ENCODE peak calls at places on chromosomes 3 and 15, in four cellular contexts. A is Caki2, S is HTR-8/SVneo, G is T-helper 2 cell. J is an unnamed sample.

GRCh38 chr3:12655701-12656100 is 8.2 kb downstream of the RAF1 start:
- DNase-seq in S (no peak), G (no peak), A (no peak), J (no peak)

GRCh38 chr3:155217591-155217990 is 75.9 kb downstream of the STRIT1 start:
- DNase-seq in G (no peak), A (no peak), S (no peak), J (no peak)

GRCh38 chr3:141253811-141254210 is 22.2 kb downstream of the PXYLP1 start:
- DNase-seq in S (no peak), A (no peak), G (no peak), J (no peak)

GRCh38 chr3:45659661-45660566 is 29.3 kb upstream of the SACM1L start:
- DNase-seq in S (no peak), G (peak; percentile 13), A (peak; percentile 37), J (peak; percentile 11)

GRCh38 chr3:129686941-129687340 is 80.5 kb upstream of the PLXND1 start:
- DNase-seq in S (no peak), G (no peak), A (peak; percentile 43), J (no peak)

GRCh38 chr3:9947025-9947995 is 4.9 kb downstream of the PRRT3 start:
- DNase-seq in S (no peak), G (no peak), A (peak; percentile 63), J (no peak)

GRCh38 chr3:22121068-22121706 is 370.2 kb upstream of the ZNF385D start:
- DNase-seq in G (no peak), S (no peak), A (no peak), J (no peak)

GRCh38 chr15:100036030-100036429 is 302.8 kb upstream of the LYSMD4 start:
- DNase-seq in A (no peak), G (no peak), S (no peak), J (no peak)

GRCh38 chr15:56739964-56740640 is 6.8 kb upstream of the ZNF280D start:
- DNase-seq in G (peak; percentile 22), S (no peak), A (no peak), J (no peak)

GRCh38 chr3:40333416-40333815 is 23.9 kb downstream of the EIF1B start:
- DNase-seq in A (no peak), G (no peak), S (no peak), J (no peak)

GRCh38 chr3:38636464-38636863 is 13.0 kb downstream of the SCN5A start:
- DNase-seq in G (no peak), S (no peak), A (no peak), J (no peak)

GRCh38 chr3:72597756-72598195 is 250.5 kb downstream of the SHQ1 start:
- DNase-seq in A (no peak), G (no peak), S (peak; percentile 22), J (no peak)

GRCh38 chr3:101677436-101678286 is 729 bp upstream of the ZBTB11 start:
- DNase-seq in G (no peak), S (no peak), A (no peak), J (no peak)